ENCODE peak calls at places on chromosomes 13 and 19, in nine cellular contexts. I, H, R, Q, S, C, Z, Y and M are unnamed samples.

GRCh38 chr19:11342429-11342828 is 3.0 kb upstream of the RAB3D start:
- DNase-seq in Z (no peak), R (no peak), C (no peak), I (no peak), Y (no peak), Q (no peak), H (no peak), S (no peak), M (no peak)

GRCh38 chr13:23681253-23681652 is 111.0 kb downstream of the TNFRSF19 start:
- DNase-seq in S (no peak), I (no peak), Q (no peak), C (no peak), R (no peak), Z (no peak), H (no peak), Y (no peak), M (no peak)

GRCh38 chr13:39913928-39914327 is 258.5 kb downstream of the COG6 start:
- DNase-seq in Y (no peak), H (no peak), Q (no peak), S (no peak), R (no peak), I (no peak), Z (peak; percentile 59), C (no peak), M (no peak)

GRCh38 chr19:8367327-8368001 is 3.5 kb downstream of the ANGPTL4 start:
- DNase-seq in C (no peak), Q (peak; percentile 5), Y (no peak), R (peak; percentile 93), Z (peak; percentile 43), S (peak; percentile 94), H (no peak), I (no peak), M (peak; percentile 90)

GRCh38 chr13:48411281-48412099 is 1.4 kb downstream of the LPAR6 start:
- DNase-seq in Q (no peak), R (no peak), C (no peak), H (no peak), I (no peak), Y (no peak), Z (no peak), S (no peak), M (peak; percentile 33)

GRCh38 chr13:52882803-52883202 is 34.4 kb upstream of the PCDH8 start:
- DNase-seq in S (no peak), R (no peak), C (no peak), H (no peak), Z (no peak), Q (no peak), Y (no peak), I (no peak), M (no peak)

GRCh38 chr13:113920606-113921306 is 53.1 kb downstream of the C13orf46 start:
- DNase-seq in H (no peak), C (no peak), R (peak; percentile 14), I (no peak), Q (no peak), S (no peak), Z (no peak), Y (no peak), M (no peak)

GRCh38 chr13:90868321-90868920 is 479.1 kb upstream of the MIR17HG start:
- DNase-seq in R (peak; percentile 47), H (no peak), Y (no peak), S (no peak), C (no peak), Z (no peak), I (no peak), Q (peak; percentile 4), M (no peak)

GRCh38 chr13:23159205-23159586 is 21.6 kb upstream of the SGCG start:
- DNase-seq in H (no peak), C (no peak), Y (no peak), Q (no peak), S (no peak), R (no peak), I (no peak), Z (no peak), M (peak; percentile 79)

GRCh38 chr19:11435833-11436313 is 438 bp downstream of the PRKCSH start:
- DNase-seq in S (no peak), Z (no peak), C (no peak), I (no peak), Y (no peak), Q (no peak), H (no peak), R (no peak), M (peak; percentile 46)

GRCh38 chr13:111312944-111313590 is 7.4 kb upstream of the TEX29 start:
- DNase-seq in Z (no peak), C (no peak), S (no peak), Y (no peak), Q (no peak), I (no peak), R (no peak), H (no peak), M (no peak)

GRCh38 chr19:38277969-38278680 is 13.8 kb downstream of the SPINT2 start:
- DNase-seq in Z (no peak), Q (no peak), I (no peak), C (peak; percentile 65), H (no peak), Y (no peak), R (peak; percentile 86), S (no peak), M (peak; percentile 18)

GRCh38 chr19:34096020-34096915 is 76.0 kb upstream of the LSM14A start:
- DNase-seq in Z (peak; percentile 6), I (peak; percentile 36), Y (no peak), H (no peak), R (no peak), C (no peak), Q (peak; percentile 19), S (peak; percentile 50), M (peak; percentile 53)